ENCODE peak calls at places on chromosomes 11 and 22, in five cellular contexts. R is stimulated activated CD8-positive, alpha-beta memory T cell treated with anti-CD3 and anti-CD28 coated beads, Interleukin-4, amount 100 ng/mL, for 4 hours; X is spleen; T is choroid plexus epithelial cell; H is epithelial cell of proximal tubule. S is an unnamed sample.
A peak's percentile ranks its signal among the peaks of the same experiment; 100 is the strongest.

GRCh38 chr22:34669001-34669400 is 397.0 kb upstream of the ISX start:
- DNase-seq in R (no peak), X (no peak), T (no peak), H (no peak), S (no peak)

GRCh38 chr22:44486538-44486937 is 11.5 kb downstream of the RTL6 start:
- DNase-seq in R (no peak), X (no peak), T (no peak), H (no peak), S (peak; percentile 27)

GRCh38 chr11:85806876-85807275 is 4.1 kb downstream of the SYTL2 start:
- DNase-seq in R (no peak), X (no peak), T (no peak), H (no peak), S (no peak)

GRCh38 chr22:25451480-25452114 is 112.9 kb upstream of the GRK3 start:
- DNase-seq in R (no peak), X (no peak), T (peak; percentile 30), H (no peak), S (peak; percentile 42)

GRCh38 chr11:45252877-45253276 is 33.3 kb downstream of the SYT13 start:
- DNase-seq in R (no peak), X (no peak), T (no peak), H (no peak), S (no peak)

GRCh38 chr11:17257200-17257599 is 19.3 kb upstream of the NUCB2 start:
- DNase-seq in R (no peak), X (no peak), T (peak; percentile 62), H (no peak), S (peak; percentile 78)

GRCh38 chr22:28442951-28443876 is 236.4 kb downstream of the TTC28 start:
- DNase-seq in R (no peak), X (peak; percentile 78), T (peak; percentile 84), H (no peak), S (peak; percentile 76)

GRCh38 chr11:121199516-121199915 is 93.1 kb upstream of the SC5D start:
- DNase-seq in R (no peak), X (no peak), T (no peak), H (no peak), S (no peak)